ENCODE peak calls at places on chromosome 13, in five cellular contexts. G is activated CD8-positive, alpha-beta memory T cell treated with anti-CD3 and anti-CD28 coated beads for 1 hour; I is kidney epithelial cell; N is NCI-H1930; S is fibroblast of lung. V is an unnamed sample.

GRCh38 chr13:74229242-74229641 is 95.0 kb upstream of the KLF12 start:
- DNase-seq in N (no peak), S (no peak), G (no peak), I (no peak), V (no peak)

GRCh38 chr13:57128909-57129308 is 11.8 kb upstream of the PRR20A start:
- DNase-seq in I (no peak), G (no peak), S (no peak), N (no peak), V (no peak)

GRCh38 chr13:82655518-82655855 is 1226.8 kb downstream of the SLITRK1 start:
- DNase-seq in G (no peak), N (no peak), S (no peak), I (no peak), V (no peak)

GRCh38 chr13:28415994-28416411 is 78.9 kb downstream of the FLT1 start:
- DNase-seq in I (no peak), G (no peak), S (no peak), N (no peak), V (no peak)

GRCh38 chr13:48126944-48127814 is 32.3 kb upstream of the MED4 start:
- DNase-seq in G (peak), N (peak), S (peak), I (peak), V (peak)

GRCh38 chr13:72651196-72651595 is 76.2 kb downstream of the MZT1 start:
- DNase-seq in N (no peak), I (no peak), S (peak), G (no peak), V (no peak)

GRCh38 chr13:94268661-94269060 is 210.8 kb downstream of the DCT start:
- DNase-seq in N (no peak), G (no peak), S (no peak), I (no peak), V (no peak)

GRCh38 chr13:60143775-60144174 is 20.0 kb downstream of the DIAPH3 start:
- DNase-seq in N (no peak), G (no peak), I (no peak), S (no peak), V (no peak)

GRCh38 chr13:97125051-97125809 is 96.9 kb upstream of the MBNL2 start:
- DNase-seq in G (no peak), N (no peak), I (peak), S (peak), V (no peak)

GRCh38 chr13:102020611-102021216 is 381.1 kb downstream of the FGF14 start:
- DNase-seq in S (no peak), N (no peak), I (peak), G (no peak), V (no peak)

GRCh38 chr13:112174476-112175110 is 107.6 kb downstream of the SOX1 start:
- DNase-seq in I (no peak), N (no peak), G (no peak), S (no peak), V (no peak)

GRCh38 chr13:59409211-59409610 is 754.5 kb downstream of the DIAPH3 start:
- DNase-seq in S (peak), N (no peak), I (no peak), G (no peak), V (no peak)

GRCh38 chr13:72435251-72435650 is 292.2 kb downstream of the MZT1 start:
- DNase-seq in I (no peak), N (no peak), S (no peak), G (no peak), V (no peak)

GRCh38 chr13:23790591-23791170 is 98.5 kb downstream of the MIPEP start:
- DNase-seq in S (peak), I (no peak), N (no peak), G (no peak), V (no peak)

GRCh38 chr13:19586904-19587634 is 25.7 kb upstream of the TPTE2 start:
- DNase-seq in G (peak), I (no peak), S (peak), N (no peak), V (no peak)

GRCh38 chr13:94168784-94169512 is 310.5 kb downstream of the DCT start:
- DNase-seq in I (no peak), N (no peak), S (peak), G (no peak), V (no peak)

GRCh38 chr13:48975101-48975925 is at the start of gene FNDC3A:
- DNase-seq in G (peak), N (peak), S (peak), I (no peak), V (no peak)

GRCh38 chr13:26186995-26187394 is 35.1 kb downstream of the RNF6 start:
- DNase-seq in S (peak), N (no peak), I (no peak), G (no peak), V (no peak)

GRCh38 chr13:103698000-103698399 is 631.8 kb upstream of the SLC10A2 start:
- DNase-seq in S (no peak), I (no peak), G (no peak), N (no peak), V (no peak)

GRCh38 chr13:42279080-42279479 is 7.1 kb downstream of the AKAP11 start:
- DNase-seq in S (no peak), I (no peak), N (no peak), G (no peak), V (no peak)

GRCh38 chr13:43665388-43665787 is 121.4 kb downstream of the ENOX1 start:
- DNase-seq in I (no peak), S (no peak), G (no peak), N (no peak), V (no peak)

GRCh38 chr13:114025432-114026127 is 51.7 kb upstream of the C13orf46 start:
- DNase-seq in S (peak), N (no peak), G (no peak), I (no peak), V (no peak)

GRCh38 chr13:51477653-51478324 is 25.0 kb upstream of the INTS6 start:
- DNase-seq in S (no peak), G (no peak), N (no peak), I (no peak), V (no peak)